ENCODE peak calls at places on chromosomes 4 and X, in seven cellular contexts. O is GM12878, V is sigmoid colon, F is prostate gland, P is breast epithelium, Q is suprapubic skin, S is spleen. T is an unnamed sample.

GRCh38 chrX:106437407-106437806 is 174.4 kb upstream of the RADX start:
- DNase-seq in P (no peak), S (no peak), O (no peak), F (no peak), V (no peak), Q (no peak), T (no peak)

GRCh38 chr4:3311095-3311372 is 18.2 kb downstream of the RGS12 start:
- DNase-seq in V (no peak), F (no peak), O (no peak), Q (no peak), S (peak; percentile 64), P (no peak), T (no peak)

GRCh38 chrX:133602881-133603280 is 187.6 kb upstream of the GPC4 start:
- DNase-seq in O (no peak), S (no peak), F (no peak), P (no peak), Q (no peak), V (no peak), T (no peak)

GRCh38 chr4:141501931-141502330 is 134.5 kb upstream of the IL15 start:
- DNase-seq in Q (no peak), O (no peak), P (no peak), V (no peak), F (no peak), S (no peak), T (no peak)

GRCh38 chrX:38095971-38096529 is 89.7 kb downstream of the SYTL5 start:
- DNase-seq in O (no peak), F (no peak), Q (no peak), P (no peak), V (no peak), S (no peak), T (no peak)

GRCh38 chrX:72621619-72622485 is 49.2 kb upstream of the HDAC8 start:
- DNase-seq in P (no peak), F (no peak), S (no peak), Q (no peak), V (no peak), O (peak; percentile 24), T (no peak)

GRCh38 chr4:139666735-139667266 is 1.2 kb downstream of the MGST2 start:
- DNase-seq in S (no peak), P (peak; percentile 66), O (no peak), V (peak; percentile 74), Q (no peak), F (peak; percentile 79), T (peak; percentile 83)

GRCh38 chr4:55980725-55981124 is 32.0 kb downstream of the CEP135 start:
- DNase-seq in S (no peak), O (peak; percentile 21), V (no peak), F (no peak), P (no peak), Q (no peak), T (no peak)

GRCh38 chr4:104491396-104491821 is 3.3 kb downstream of the CXXC4 start:
- DNase-seq in S (peak; percentile 79), P (peak; percentile 52), V (peak; percentile 67), O (no peak), Q (no peak), F (peak; percentile 36), T (peak; percentile 32)

GRCh38 chr4:146051724-146052396 is 113.2 kb upstream of the ZNF827 start:
- DNase-seq in P (no peak), V (no peak), Q (no peak), S (no peak), O (no peak), F (no peak), T (no peak)

GRCh38 chrX:22818061-22818460 is 181.7 kb upstream of the DDX53 start:
- DNase-seq in P (no peak), S (no peak), F (no peak), Q (no peak), O (no peak), V (no peak), T (no peak)

GRCh38 chr4:188106454-188106853 is 2.9 kb downstream of the TRIML2 start:
- DNase-seq in Q (no peak), F (no peak), S (no peak), O (no peak), P (no peak), V (no peak), T (peak; percentile 77)

GRCh38 chr4:20268028-20268427 is 16.3 kb downstream of the SLIT2 start:
- DNase-seq in S (no peak), Q (no peak), V (no peak), O (no peak), P (no peak), F (no peak), T (no peak)

GRCh38 chr4:74805601-74806000 is 11.3 kb upstream of the BTC start:
- DNase-seq in Q (no peak), O (no peak), V (no peak), S (no peak), P (no peak), F (no peak), T (no peak)

GRCh38 chrX:132692066-132692465 is 203.2 kb upstream of the MBNL3 start:
- DNase-seq in Q (no peak), P (no peak), F (no peak), S (no peak), V (no peak), O (no peak), T (no peak)

GRCh38 chr4:177574446-177574845 is 132.2 kb upstream of the AGA start:
- DNase-seq in P (no peak), V (no peak), S (no peak), O (no peak), F (no peak), Q (no peak), T (no peak)

GRCh38 chr4:177569443-177569842 is 127.2 kb upstream of the AGA start:
- DNase-seq in O (no peak), V (no peak), P (no peak), Q (no peak), F (no peak), S (no peak), T (no peak)

GRCh38 chr4:177573487-177573886 is 131.2 kb upstream of the AGA start:
- DNase-seq in P (no peak), V (no peak), F (no peak), O (no peak), Q (no peak), S (no peak), T (no peak)
- TF ChIP-seq POLR2AphosphoS5 in P (no peak), V (no peak), F (no peak), O (no peak), Q (no peak), S (no peak), T (no peak)

GRCh38 chr4:153141238-153141637 is 63.0 kb upstream of the TRIM2 start:
- DNase-seq in S (no peak), Q (no peak), V (no peak), F (no peak), O (no peak), P (no peak), T (no peak)

GRCh38 chr4:153146031-153146430 is 58.2 kb upstream of the TRIM2 start:
- DNase-seq in S (no peak), F (no peak), Q (no peak), O (no peak), P (no peak), V (no peak), T (no peak)

GRCh38 chr4:153143527-153144348 is 60.5 kb upstream of the TRIM2 start:
- DNase-seq in V (no peak), S (no peak), P (no peak), Q (no peak), F (no peak), O (no peak), T (no peak)

GRCh38 chr4:153140294-153140693 is 63.9 kb upstream of the TRIM2 start:
- DNase-seq in P (no peak), S (no peak), V (no peak), Q (no peak), O (no peak), F (no peak), T (no peak)

DNA sequence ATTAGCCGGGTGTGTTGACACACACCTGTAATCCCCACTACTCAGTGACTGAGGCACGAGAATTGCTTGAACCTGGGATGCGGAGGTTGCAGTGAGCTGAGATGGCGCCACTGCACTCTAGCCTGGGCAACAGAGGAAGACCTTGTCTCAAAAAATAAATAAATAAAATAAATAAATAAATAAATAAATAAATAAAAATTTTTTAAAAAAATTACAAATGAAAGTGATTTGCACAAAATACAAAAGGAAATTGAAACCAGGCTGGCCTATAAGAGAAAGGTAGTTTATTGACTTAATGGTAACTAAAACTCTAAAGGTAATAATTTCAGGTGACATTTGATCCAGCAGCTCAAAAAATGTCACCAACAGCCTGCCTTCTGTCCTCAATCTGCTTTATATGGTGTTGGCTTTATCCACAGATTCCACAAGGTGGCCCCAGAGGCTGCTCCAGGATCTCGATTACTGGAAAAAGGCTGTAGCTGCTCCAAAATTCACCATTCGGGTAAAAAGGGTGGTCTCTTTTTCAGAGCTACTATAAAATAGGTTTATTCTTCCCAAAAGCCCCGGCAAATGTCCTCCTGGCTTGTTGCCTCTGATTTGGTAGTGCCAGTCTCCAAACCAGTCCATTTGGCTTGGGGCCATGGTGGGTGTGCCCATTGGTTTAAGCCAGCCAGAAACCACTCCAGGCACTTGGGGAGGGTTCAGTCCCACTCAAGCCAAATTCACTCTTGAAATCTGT is 61.4 kb upstream of the TRIM2 start:
- DNase-seq in S (no peak), O (no peak), V (peak; percentile 82), Q (peak; percentile 80), P (peak; percentile 68), F (peak; percentile 64), T (peak; percentile 78)
- H3K4me1 ChIP-seq in S (no peaks in the 10 kb centered on the region), O (no peaks in the 10 kb centered on the region), V (no peaks in the 10 kb centered on the region), Q (peaks cover 15% of the 10 kb centered on the region), P (peaks cover 6% of the 10 kb centered on the region), F (no peaks in the 10 kb centered on the region), T (peaks cover 11% of the 10 kb centered on the region)

DNA sequence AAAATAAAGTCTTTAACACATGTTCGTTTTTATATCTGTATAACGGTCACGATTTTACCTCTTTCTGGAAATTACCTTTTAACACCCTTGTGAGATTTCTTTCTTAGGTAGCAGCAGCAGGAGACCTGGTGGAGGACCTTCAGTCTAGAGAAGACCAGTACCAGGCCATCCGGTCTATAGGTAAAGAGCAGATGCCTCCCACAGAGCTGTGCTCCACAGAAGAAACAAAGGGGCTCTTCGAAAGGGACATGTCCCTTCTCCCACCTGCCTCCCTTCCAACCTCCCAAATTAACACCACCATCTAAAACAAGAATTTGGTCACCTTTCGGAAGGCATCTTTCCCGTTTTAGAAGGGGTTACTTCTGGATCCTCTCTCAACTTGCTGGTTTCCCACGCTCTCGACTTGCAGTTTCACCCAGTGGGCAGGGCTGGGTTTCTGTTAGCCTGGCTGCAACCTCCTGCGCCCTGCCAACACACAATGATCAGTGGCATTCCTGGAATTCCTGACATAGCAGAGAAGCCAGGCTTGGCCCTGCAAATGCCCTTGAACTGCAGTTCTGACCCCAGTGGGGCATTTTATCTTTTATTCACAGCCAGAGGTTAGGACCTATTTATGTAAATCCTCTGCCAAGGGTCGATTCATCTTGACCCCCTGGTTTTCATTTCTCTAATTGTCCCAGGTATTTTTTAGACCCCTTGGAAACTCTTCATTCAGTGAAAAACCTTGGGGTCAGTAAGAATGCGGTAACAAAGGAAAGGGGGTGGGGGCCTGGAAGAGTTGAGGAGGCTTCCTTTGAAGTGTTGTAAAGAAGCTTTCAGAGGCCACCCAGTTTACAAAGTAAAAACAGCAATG is 217.8 kb downstream of the ZNF674 start:
- DNase-seq in P (no peak), O (no peak), V (no peak), Q (no peak), F (no peak), S (no peak), T (peak; percentile 33)
- TF ChIP-seq POLR2A in P (no peak), O (no peak), V (no peak), Q (no peak), F (no peak), S (no peak), T (no peak)

DNA sequence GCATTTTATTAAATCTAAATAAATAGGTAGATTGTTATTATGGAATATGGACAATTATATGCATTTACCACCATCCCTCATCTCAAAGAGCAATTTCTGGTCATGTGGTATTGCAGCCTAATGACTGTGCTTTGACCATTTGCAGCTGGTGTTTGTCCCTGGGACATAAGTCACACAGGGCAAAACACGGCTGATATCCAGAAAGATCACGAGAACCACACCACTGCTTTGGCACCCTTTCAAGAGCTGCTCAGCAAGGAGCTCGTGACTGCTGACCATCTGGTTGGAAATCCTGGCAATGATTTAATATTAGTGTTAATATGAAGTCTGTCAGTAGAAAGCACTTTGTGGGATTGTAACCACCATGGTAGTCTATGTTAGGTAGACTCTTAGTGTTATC is 545.0 kb downstream of the GBA3 start:
- DNase-seq in O (no peak), S (no peak), V (no peak), Q (no peak), F (no peak), P (no peak), T (no peak)
- TF ChIP-seq POLR2AphosphoS5 in O (no peak), S (no peak), V (no peak), Q (no peak), F (no peak), P (no peak), T (no peak)